ENCODE peak calls at places on chromosomes 13 and 19, in seven cellular contexts. X is AG09319; H is activated CD4-positive, alpha-beta T cell treated with anti-CD3 and anti-CD28 coated beads, Interleukin-2, amount 50 U/mL, for 48 hours; V is esophagus muscularis mucosa; T is activated CD8-positive, alpha-beta memory T cell treated with anti-CD3 and anti-CD28 coated beads for 1 hour; F is NCI-H1092; N is A549. B is an unnamed sample.

GRCh38 chr19:33683881-33684549 is 62.3 kb downstream of the CHST8 start:
- DNase-seq in X (no peak), H (peak), V (no peak), T (no peak), F (no peak), N (peak), B (peak)

GRCh38 chr19:35404879-35405622 is 34.2 kb downstream of the GPR42 start:
- DNase-seq in X (peak), H (peak), V (no peak), T (no peak), F (no peak), N (peak), B (no peak)

GRCh38 chr19:55497777-55498176 is 9.5 kb downstream of the SSC5D start:
- DNase-seq in X (no peak), H (no peak), V (no peak), T (no peak), F (no peak), N (no peak), B (no peak)

GRCh38 chr19:45876161-45876410 is 9.9 kb downstream of the IRF2BP1 start:
- DNase-seq in X (no peak), H (no peak), V (no peak), T (no peak), F (no peak), N (no peak), B (no peak)

GRCh38 chr19:10450853-10451609 is 30.7 kb downstream of the PDE4A start:
- DNase-seq in X (no peak), H (no peak), V (no peak), T (no peak), F (no peak), N (peak), B (peak)

GRCh38 chr13:80010846-80011245 is 330.1 kb downstream of the SPRY2 start:
- DNase-seq in X (no peak), H (no peak), V (no peak), T (no peak), F (no peak), N (no peak), B (no peak)

GRCh38 chr13:87123987-87124784 is 547.0 kb upstream of the SLITRK5 start:
- DNase-seq in X (peak), H (no peak), V (no peak), T (no peak), F (no peak), N (peak), B (peak)

GRCh38 chr13:105436946-105437345 is 1098.5 kb downstream of the EFNB2 start:
- DNase-seq in X (no peak), H (no peak), V (no peak), T (no peak), F (no peak), N (no peak), B (no peak)

GRCh38 chr19:5827891-5828660 is 11.4 kb downstream of the FUT6 start:
- DNase-seq in X (peak), H (peak), V (peak), T (peak), F (peak), N (peak), B (peak)

GRCh38 chr19:49423278-49423984 is at the start of gene PTH2:
- DNase-seq in X (no peak), H (no peak), V (no peak), T (no peak), F (no peak), N (no peak), B (no peak)

GRCh38 chr19:16319466-16319865 is 5.2 kb upstream of the KLF2 start:
- DNase-seq in X (no peak), H (no peak), V (no peak), T (no peak), F (no peak), N (no peak), B (no peak)

GRCh38 chr13:41401371-41401770 is 56.0 kb upstream of the RGCC start:
- DNase-seq in X (no peak), H (no peak), V (peak), T (no peak), F (no peak), N (no peak), B (peak)